ENCODE peak calls at places on chromosomes 1 and 21, in seven cellular contexts. D is thyroid gland; L is effector CD8-positive, alpha-beta T cell; V is HEK293T; I is NCI-H1105; K is amygdala; T is coronary artery. O is an unnamed sample.

GRCh38 chr1:24586970-24587820 is 31.3 kb downstream of the NCMAP start:
- DNase-seq in D (peak), L (peak), V (peak), I (peak), K (peak), T (no peak), O (peak)

GRCh38 chr21:31351438-31351837 is 7.4 kb upstream of the TIAM1 start:
- DNase-seq in D (no peak), L (no peak), V (peak), I (no peak), K (no peak), T (no peak), O (no peak)

GRCh38 chr1:53107570-53108322 is 34.7 kb downstream of the SLC1A7 start:
- DNase-seq in D (no peak), L (no peak), V (no peak), I (no peak), K (no peak), T (no peak), O (peak)

GRCh38 chr1:28521502-28522164 is 15.8 kb downstream of the RCC1 start:
- DNase-seq in D (no peak), L (no peak), V (no peak), I (no peak), K (no peak), T (no peak), O (peak)

GRCh38 chr1:153968000-153968363 is 280 bp downstream of the CREB3L4 start:
- DNase-seq in D (peak), L (no peak), V (no peak), I (peak), K (no peak), T (no peak), O (peak)

GRCh38 chr21:26388731-26389231 is 184.3 kb downstream of the CYYR1 start:
- DNase-seq in D (no peak), L (no peak), V (no peak), I (no peak), K (no peak), T (no peak), O (no peak)

GRCh38 chr1:240244968-240245628 is 153.4 kb downstream of the FMN2 start:
- DNase-seq in D (no peak), L (no peak), V (no peak), I (no peak), K (no peak), T (no peak), O (no peak)

GRCh38 chr1:160539896-160540858 is 17.1 kb upstream of the SLAMF6 start:
- DNase-seq in D (no peak), L (no peak), V (no peak), I (no peak), K (no peak), T (no peak), O (no peak)

GRCh38 chr1:2826736-2827292 is 25.3 kb upstream of the TTC34 start:
- DNase-seq in D (no peak), L (no peak), V (no peak), I (no peak), K (no peak), T (no peak), O (no peak)

GRCh38 chr1:150473659-150474058 is 13.6 kb upstream of the TARS2 start:
- DNase-seq in D (no peak), L (no peak), V (no peak), I (no peak), K (no peak), T (no peak), O (no peak)

GRCh38 chr21:45528028-45528705 is 14.1 kb downstream of the SLC19A1 start:
- DNase-seq in D (peak), L (no peak), V (no peak), I (no peak), K (no peak), T (no peak), O (no peak)

GRCh38 chr1:156643266-156644092 is 1.6 kb downstream of the BCAN start:
- DNase-seq in D (no peak), L (no peak), V (no peak), I (no peak), K (no peak), T (no peak), O (no peak)

GRCh38 chr1:239262538-239262937 is 123.8 kb upstream of the CHRM3 start:
- DNase-seq in D (peak), L (no peak), V (no peak), I (no peak), K (no peak), T (no peak), O (no peak)

GRCh38 chr1:222817529-222817928 is 2.7 kb downstream of the DISP1 start:
- DNase-seq in D (no peak), L (no peak), V (no peak), I (no peak), K (no peak), T (no peak), O (no peak)

GRCh38 chr1:192973202-192973601 is 86.0 kb downstream of the UCHL5 start:
- DNase-seq in D (no peak), L (no peak), V (no peak), I (no peak), K (no peak), T (no peak), O (no peak)

GRCh38 chr1:20496241-20496661 is 10.2 kb upstream of the CAMK2N1 start:
- DNase-seq in D (no peak), L (no peak), V (no peak), I (no peak), K (no peak), T (no peak), O (no peak)

GRCh38 chr1:29356663-29357062 is 120.3 kb downstream of the PTPRU start:
- DNase-seq in D (no peak), L (no peak), V (no peak), I (no peak), K (no peak), T (no peak), O (no peak)

GRCh38 chr1:100713636-100714035 is 5.9 kb upstream of the VCAM1 start:
- DNase-seq in D (no peak), L (no peak), V (no peak), I (no peak), K (no peak), T (no peak), O (no peak)

GRCh38 chr1:160726498-160727391 is 12.3 kb upstream of the SLAMF7 start:
- DNase-seq in D (peak), L (peak), V (peak), I (peak), K (peak), T (no peak), O (peak)

GRCh38 chr1:45643978-45644377 is 20.1 kb upstream of the CCDC17 start:
- DNase-seq in D (no peak), L (no peak), V (no peak), I (no peak), K (no peak), T (no peak), O (peak)

GRCh38 chr1:220803401-220804201 is 16.9 kb downstream of the MTARC1 start:
- DNase-seq in D (peak), L (no peak), V (peak), I (peak), K (no peak), T (no peak), O (peak)

GRCh38 chr1:226962421-226963391 is 22.6 kb downstream of the COQ8A start:
- DNase-seq in D (no peak), L (no peak), V (no peak), I (no peak), K (no peak), T (no peak), O (no peak)

GRCh38 chr1:44557756-44558155 is 116.5 kb downstream of the TMEM53 start:
- DNase-seq in D (peak), L (no peak), V (no peak), I (no peak), K (no peak), T (no peak), O (no peak)

GRCh38 chr1:234712891-234713305 is 102.9 kb upstream of the IRF2BP2 start:
- DNase-seq in D (no peak), L (no peak), V (no peak), I (no peak), K (no peak), T (no peak), O (no peak)

GRCh38 chr1:5996641-5997270 is 4.5 kb upstream of the NPHP4 start:
- DNase-seq in D (no peak), L (no peak), V (no peak), I (no peak), K (no peak), T (no peak), O (no peak)

GRCh38 chr1:27142464-27142863 is 12.5 kb downstream of the SLC9A1 start:
- DNase-seq in D (no peak), L (no peak), V (no peak), I (no peak), K (no peak), T (no peak), O (no peak)

GRCh38 chr1:222769968-222770620 is 33.1 kb downstream of the FAM177B start:
- DNase-seq in D (no peak), L (no peak), V (no peak), I (no peak), K (no peak), T (no peak), O (no peak)

GRCh38 chr1:48225579-48225978 is 3.1 kb downstream of the SLC5A9 start:
- DNase-seq in D (no peak), L (no peak), V (no peak), I (no peak), K (no peak), T (no peak), O (no peak)

GRCh38 chr1:26786437-26787380 is 1.0 kb upstream of the PIGV start:
- DNase-seq in D (peak), L (no peak), V (peak), I (no peak), K (peak), T (peak), O (peak)

GRCh38 chr1:83516369-83516768 is 482.6 kb downstream of the TTLL7 start:
- DNase-seq in D (no peak), L (no peak), V (no peak), I (no peak), K (no peak), T (no peak), O (no peak)

GRCh38 chr1:223796210-223796609 is 49.5 kb downstream of the TP53BP2 start:
- DNase-seq in D (no peak), L (no peak), V (no peak), I (no peak), K (no peak), T (no peak), O (no peak)

GRCh38 chr1:39905142-39905541 is 3.4 kb upstream of the MYCL start:
- DNase-seq in D (no peak), L (no peak), V (no peak), I (no peak), K (no peak), T (no peak), O (no peak)

GRCh38 chr1:162235261-162235780 is 141.3 kb downstream of the SPATA46 start:
- DNase-seq in D (peak), L (no peak), V (no peak), I (no peak), K (no peak), T (no peak), O (no peak)

GRCh38 chr1:183093821-183094287 is 70.6 kb downstream of the LAMC1 start:
- DNase-seq in D (no peak), L (no peak), V (no peak), I (no peak), K (no peak), T (no peak), O (no peak)

GRCh38 chr1:53249706-53250105 is 11.4 kb upstream of the MAGOH start:
- DNase-seq in D (no peak), L (no peak), V (no peak), I (no peak), K (no peak), T (no peak), O (no peak)

O was measured in NCI-H526.